ENCODE peak calls at places on chromosomes 16 and 17, in seven cellular contexts. Q is A549, A is right lobe of liver, N is endothelial cell of umbilical vein, L is sigmoid colon, J is tibial nerve, B is H1. W is an unnamed sample.

GRCh38 chr17:8867361-8867981 is at the start of gene PIK3R6:
- DNase-seq in L (no peak), A (no peak), Q (no peak), B (no peak), N (no peak), J (no peak), W (no peak)

GRCh38 chr16:3770530-3770929 is 53.2 kb upstream of the TRAP1 start:
- DNase-seq in N (no peak), Q (no peak), B (no peak), J (no peak), A (no peak), L (no peak), W (no peak)

GRCh38 chr17:35752945-35753764 is at the start of gene GAS2L2:
- DNase-seq in B (no peak), A (no peak), L (no peak), Q (no peak), N (no peak), J (no peak), W (no peak)

GRCh38 chr16:10556240-10556639 is 24.2 kb downstream of the EMP2 start:
- DNase-seq in B (no peak), N (no peak), A (no peak), Q (no peak), L (no peak), J (no peak), W (no peak)

GRCh38 chr17:1573932-1574696 is 11.5 kb upstream of the PITPNA start:
- DNase-seq in N (peak), A (peak), J (peak), B (no peak), Q (peak), L (peak), W (no peak)

GRCh38 chr16:84617068-84617630 is 729 bp downstream of the COTL1 start:
- DNase-seq in A (no peak), B (no peak), Q (no peak), L (peak), J (no peak), N (no peak), W (no peak)

GRCh38 chr17:16439303-16439791 is 24.0 kb downstream of the TRPV2 start:
- DNase-seq in N (no peak), B (no peak), A (no peak), Q (no peak), J (no peak), L (no peak), W (no peak)

GRCh38 chr16:12319464-12320030 is 343.0 kb downstream of the SNX29 start:
- DNase-seq in N (no peak), A (no peak), L (no peak), B (no peak), Q (no peak), J (no peak), W (no peak)

GRCh38 chr16:15653227-15653626 is 3.2 kb downstream of the NDE1 start:
- DNase-seq in N (peak), A (no peak), B (no peak), L (peak), Q (no peak), J (no peak), W (no peak)

GRCh38 chr17:80850109-80850508 is 141.5 kb upstream of the CHMP6 start:
- DNase-seq in N (no peak), L (peak), B (no peak), J (no peak), A (peak), Q (no peak), W (no peak)

GRCh38 chr16:48165961-48166578 is 10.3 kb upstream of the ABCC12 start:
- DNase-seq in N (no peak), B (no peak), L (no peak), J (no peak), Q (no peak), A (no peak), W (no peak)

GRCh38 chr16:31400191-31400590 is 7.1 kb downstream of the ITGAD start:
- DNase-seq in J (no peak), A (no peak), Q (no peak), B (no peak), L (no peak), N (no peak), W (no peak)

GRCh38 chr17:35765086-35765710 is 4.5 kb downstream of the C17orf50 start:
- DNase-seq in B (no peak), A (no peak), J (no peak), Q (no peak), L (no peak), N (no peak), W (no peak)

GRCh38 chr17:2899911-2900310 is 103.7 kb downstream of the RAP1GAP2 start:
- DNase-seq in L (no peak), Q (no peak), B (no peak), A (no peak), J (no peak), N (no peak), W (no peak)

GRCh38 chr16:13083687-13084086 is 182.3 kb downstream of the SHISA9 start:
- DNase-seq in L (no peak), J (no peak), B (no peak), A (no peak), N (no peak), Q (no peak), W (no peak)

GRCh38 chr16:57131351-57131970 is 39.1 kb downstream of the CPNE2 start:
- DNase-seq in A (no peak), L (peak), B (no peak), Q (no peak), J (no peak), N (no peak), W (no peak)

GRCh38 chr17:77151236-77151635 is 10.5 kb downstream of the SEC14L1 start:
- DNase-seq in B (no peak), L (no peak), J (no peak), A (no peak), Q (no peak), N (no peak), W (no peak)

GRCh38 chr17:17704931-17705330 is 23.7 kb downstream of the RAI1 start:
- DNase-seq in L (no peak), A (no peak), N (no peak), B (no peak), J (no peak), Q (no peak), W (no peak)

GRCh38 chr17:61409301-61410099 is 9.9 kb downstream of the TBX2 start:
- DNase-seq in Q (peak), J (no peak), A (peak), N (no peak), L (peak), B (no peak), W (no peak)

GRCh38 chr17:81003711-81004335 is 12.2 kb downstream of the CHMP6 start:
- DNase-seq in L (no peak), J (no peak), Q (no peak), B (no peak), A (peak), N (no peak), W (no peak)

GRCh38 chr16:78925071-78925714 is 675.3 kb downstream of the MAF start:
- DNase-seq in N (no peak), A (no peak), L (no peak), B (peak), J (peak), Q (peak), W (no peak)

GRCh38 chr16:48133455-48134226 is 22.2 kb downstream of the ABCC12 start:
- DNase-seq in B (no peak), J (no peak), A (no peak), Q (no peak), L (no peak), N (no peak), W (no peak)

GRCh38 chr16:68338326-68339119 is 27.7 kb downstream of the PRMT7 start:
- DNase-seq in Q (no peak), J (no peak), N (no peak), B (no peak), L (no peak), A (no peak), W (no peak)

GRCh38 chr17:8122923-8123694 is 797 bp downstream of the HES7 start:
- DNase-seq in J (peak), N (peak), L (no peak), A (no peak), B (no peak), Q (peak), W (no peak)

GRCh38 chr16:67396775-67397450 is 3.6 kb upstream of the TPPP3 start:
- DNase-seq in L (no peak), N (no peak), A (no peak), J (no peak), B (no peak), Q (no peak), W (no peak)

GRCh38 chr17:17019891-17020456 is 22.3 kb upstream of the MPRIP start:
- DNase-seq in A (no peak), J (no peak), N (no peak), L (no peak), Q (no peak), B (no peak), W (no peak)

GRCh38 chr16:88302666-88303065 is 80.1 kb upstream of the ZNF469 start:
- DNase-seq in B (no peak), A (peak), Q (no peak), L (no peak), N (no peak), J (no peak), W (no peak)

GRCh38 chr17:45050680-45051059 is 762 bp downstream of the DCAKD start:
- DNase-seq in L (no peak), B (no peak), A (no peak), Q (peak), N (peak), J (no peak), W (no peak)

GRCh38 chr16:83899272-83899897 is 470 bp downstream of the MLYCD start:
- DNase-seq in J (no peak), B (no peak), L (peak), N (peak), A (peak), Q (peak), W (no peak)

GRCh38 chr17:9116861-9117568 is 95.7 kb downstream of the NTN1 start:
- DNase-seq in A (no peak), L (peak), N (no peak), B (no peak), Q (no peak), J (no peak), W (no peak)

GRCh38 chr16:4214215-4214621 is 27.7 kb downstream of the SRL start:
- DNase-seq in B (peak), Q (peak), N (no peak), L (no peak), A (no peak), J (no peak), W (no peak)

GRCh38 chr16:56463153-56463552 is 11.8 kb downstream of the OGFOD1 start:
- DNase-seq in L (no peak), N (no peak), Q (no peak), J (no peak), B (no peak), A (no peak), W (no peak)

DNA sequence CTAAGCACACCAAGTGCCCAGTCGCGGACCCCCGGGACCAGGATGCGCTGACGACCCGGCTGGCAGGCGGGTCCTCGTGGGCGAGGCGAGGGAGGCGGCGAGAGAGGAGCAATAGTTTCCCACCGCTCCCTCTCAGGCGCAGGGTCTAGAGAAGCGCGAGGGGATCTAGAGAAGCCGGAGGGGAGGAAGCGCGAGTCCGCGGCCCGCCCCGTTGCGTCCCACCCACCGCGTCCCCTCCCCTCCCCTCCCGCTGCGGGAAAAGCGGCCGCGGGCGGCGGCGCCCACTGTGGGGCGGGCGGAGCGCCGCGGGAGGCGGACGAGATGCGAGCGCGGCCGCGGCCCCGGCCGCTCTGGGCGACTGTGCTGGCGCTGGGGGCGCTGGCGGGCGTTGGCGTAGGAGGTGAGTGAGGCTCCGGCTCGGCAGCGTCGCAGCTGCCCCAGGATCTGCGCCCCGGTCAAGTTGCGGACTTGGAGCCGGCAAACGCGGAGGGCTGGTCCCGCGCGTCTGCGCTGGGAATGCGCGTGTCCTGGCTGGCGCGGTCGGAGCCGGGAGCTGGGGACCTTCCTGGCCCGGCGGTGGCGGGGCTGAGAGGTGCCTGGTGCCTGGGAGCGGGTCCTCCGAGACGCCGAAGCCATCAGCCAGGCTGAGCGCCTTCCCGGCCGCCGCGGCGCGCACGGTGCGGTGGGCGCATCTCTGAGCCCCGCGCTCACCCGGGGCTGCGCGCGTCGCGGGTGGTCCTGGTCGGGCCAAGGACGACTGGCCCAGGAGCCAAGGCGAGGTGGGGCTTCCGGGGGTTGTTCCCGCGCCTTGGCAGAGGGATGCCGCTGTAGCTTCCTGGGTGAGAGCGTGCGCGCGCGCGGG is at the start of gene ITGB3:
- DNase-seq in L (peak), J (peak), A (peak), N (peak), B (no peak), Q (peak), W (no peak)
- TF ChIP-seq CTCF in L (peak), J (peak), A (peak), N (peak), B (peak), Q (peak), W (no peak)

GRCh38 chr17:66826856-66827255 is 8.1 kb upstream of the CACNG5 start:
- DNase-seq in J (no peak), B (no peak), N (no peak), L (no peak), Q (no peak), A (no peak), W (no peak)
- TF ChIP-seq POLR2A in J (no peak), B (no peak), N (no peak), L (no peak), Q (no peak), A (no peak), W (no peak)

DNA sequence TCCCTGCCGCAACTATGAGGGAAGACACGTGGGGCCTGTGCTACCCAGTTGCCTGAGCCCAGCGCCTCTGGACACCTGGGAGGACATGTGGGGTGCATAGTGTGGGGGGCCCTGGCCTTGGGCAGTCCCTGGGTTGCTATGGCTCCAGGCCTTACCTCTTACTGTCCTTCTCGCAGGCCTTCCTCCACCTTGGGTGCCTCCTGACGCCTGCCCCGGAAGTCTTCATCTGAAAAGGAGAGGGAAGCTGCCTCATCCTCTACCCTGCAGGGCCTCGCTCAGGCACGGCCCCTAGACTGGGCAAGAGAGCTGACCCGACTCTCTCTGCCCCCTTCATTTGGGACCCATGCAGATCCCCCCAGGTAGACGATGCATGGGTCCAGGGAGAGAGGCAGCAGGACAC is 16.5 kb upstream of the MRPS23 start:
- DNase-seq in Q (no peak), N (no peak), B (no peak), A (no peak), J (no peak), L (peak), W (no peak)
- TF ChIP-seq CTCF in Q (no peak), N (no peak), B (no peak), A (no peak), J (no peak), L (no peak), W (no peak)

GRCh38 chr17:73192219-73192893 is 499 bp upstream of the COG1 start:
- DNase-seq in A (peak), J (peak), Q (peak), N (peak), B (no peak), L (peak), W (no peak)
- TF ChIP-seq POLR2A in A (no peak), J (no peak), Q (peak), N (no peak), B (peak), L (no peak), W (no peak)

DNA sequence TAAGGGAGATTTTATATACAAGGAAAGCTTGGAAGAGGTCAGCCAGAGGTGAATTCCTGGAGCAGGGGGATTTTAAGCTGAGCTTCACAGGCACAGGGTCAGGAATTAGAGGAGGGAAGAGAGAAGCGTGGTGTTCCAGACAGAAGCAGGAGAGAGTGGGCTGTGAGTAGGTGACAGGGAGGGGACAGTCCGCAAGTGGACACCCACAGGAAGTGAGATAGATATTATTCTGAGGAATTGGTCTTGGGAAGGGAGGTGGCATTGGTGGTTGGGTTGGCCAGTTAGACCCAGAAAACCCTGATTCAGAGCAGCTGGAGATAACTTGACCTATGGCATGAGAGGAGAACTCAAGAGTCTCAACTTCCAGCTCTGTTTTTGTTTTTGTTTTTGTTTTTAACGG is 14.7 kb downstream of the PHB1 start:
- DNase-seq in J (no peak), L (no peak), A (no peak), Q (no peak), N (no peak), B (no peak), W (no peak)
- TF ChIP-seq CTCF in J (no peak), L (no peak), A (no peak), Q (no peak), N (no peak), B (no peak), W (no peak)

DNA sequence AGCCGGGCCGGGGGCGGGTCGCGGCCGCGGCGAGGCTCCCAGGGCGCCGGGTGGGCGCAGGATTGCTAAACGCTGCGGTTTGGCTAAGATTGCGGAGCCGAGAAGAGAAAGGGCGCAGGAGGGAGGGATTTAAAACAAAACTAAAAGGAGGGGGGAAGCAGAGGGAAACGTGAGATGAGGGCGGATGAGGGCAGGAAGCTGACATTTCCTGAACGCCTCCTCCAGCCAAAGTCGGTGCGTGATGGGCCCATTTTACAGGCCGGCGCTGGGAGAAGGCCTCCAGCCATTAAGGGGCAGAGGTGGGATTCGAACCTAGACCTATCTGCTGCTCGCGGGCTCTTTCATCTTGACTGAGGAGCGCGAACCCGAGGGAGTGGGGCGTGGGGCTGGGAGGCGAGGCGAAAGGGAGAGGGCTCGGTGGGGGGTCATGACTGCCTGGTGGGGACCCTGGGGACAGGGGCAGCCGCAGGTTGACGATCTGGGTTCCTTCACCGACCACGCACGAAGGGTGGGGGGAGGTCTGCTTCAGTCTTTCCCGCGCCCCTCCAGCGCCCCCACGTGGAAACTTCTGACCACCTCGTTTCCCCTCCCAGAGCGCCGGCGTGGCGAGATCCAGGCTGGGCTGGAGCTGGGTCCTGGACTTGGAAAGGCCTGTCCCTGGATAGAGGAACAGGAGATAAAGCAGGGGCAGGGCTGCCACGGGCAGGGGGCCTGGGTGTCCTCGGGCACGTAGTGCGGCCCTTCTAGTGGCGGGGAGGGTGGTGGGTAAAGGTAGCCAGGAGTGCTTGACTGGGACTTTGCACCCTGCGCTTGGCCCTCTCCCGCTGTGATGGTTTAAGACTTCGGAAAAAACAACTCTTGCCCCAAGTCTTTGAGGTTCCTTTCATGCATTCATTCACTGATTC is 3.8 kb upstream of the TAC4 start:
- DNase-seq in B (no peak), Q (peak), J (peak), A (peak), L (peak), N (peak), W (no peak)
- TF ChIP-seq POLR2A in B (no peak), Q (no peak), J (no peak), A (peak), L (no peak), N (no peak), W (no peak)

GRCh38 chr17:75829747-75830146 is 14.5 kb downstream of the UNC13D start:
- DNase-seq in A (peak), N (no peak), Q (no peak), J (no peak), B (no peak), L (no peak), W (no peak)
- TF ChIP-seq CTCF in A (no peak), N (no peak), Q (no peak), J (no peak), B (no peak), L (no peak), W (no peak)

GRCh38 chr16:82323171-82323570 is 153.1 kb upstream of the MPHOSPH6 start:
- DNase-seq in A (no peak), B (no peak), N (no peak), J (no peak), Q (no peak), L (no peak), W (no peak)
- TF ChIP-seq POLR2A in A (no peak), B (no peak), N (no peak), J (no peak), Q (no peak), L (no peak), W (no peak)

DNA sequence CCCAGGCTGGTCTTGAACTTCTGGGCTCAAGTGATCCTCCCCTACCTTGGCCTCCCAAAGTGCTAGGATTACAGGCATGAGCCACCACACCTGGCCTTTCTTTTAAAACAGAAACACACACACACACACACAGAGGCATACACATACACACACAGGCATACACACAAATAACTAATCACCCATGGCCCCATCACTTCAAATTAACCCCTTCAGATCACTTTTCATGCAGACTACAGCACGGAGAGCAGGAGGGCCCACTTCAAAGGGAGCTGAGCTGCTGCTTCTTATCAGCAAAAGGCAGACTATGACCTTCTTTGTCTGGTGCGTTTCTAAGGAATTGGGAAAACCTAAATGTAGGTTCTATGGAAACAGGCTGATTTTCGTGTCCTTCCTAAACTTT is 1.9 kb downstream of the CLCN7 start:
- DNase-seq in Q (no peak), N (no peak), L (no peak), A (no peak), B (no peak), J (no peak), W (no peak)
- TF ChIP-seq CTCF in Q (no peak), N (no peak), L (no peak), A (no peak), B (no peak), J (no peak), W (no peak)